ENCODE peak calls at places on chromosome 22, in five cellular contexts. C, T, H, A and X are unnamed samples. For H3K4me1, the result is how much of the 10 kb centered on the place peaks cover.

GRCh38 chr22:23826510-23827350 is 12.1 kb downstream of the DERL3 start:
- DNase-seq in C (no peak), A (peak), H (no peak), T (no peak), X (peak)

GRCh38 chr22:28151241-28151640 is 232.2 kb upstream of the PITPNB start:
- DNase-seq in T (no peak), H (no peak), C (no peak), A (no peak), X (no peak)

GRCh38 chr22:48428556-48429371 is 1398.9 kb downstream of the BRD1 start:
- DNase-seq in A (peak), T (no peak), C (peak), H (no peak), X (no peak)

GRCh38 chr22:23514317-23515038 is 65.6 kb downstream of the IGLL1 start:
- DNase-seq in H (no peak), A (no peak), C (no peak), T (no peak), X (no peak)

GRCh38 chr22:30705710-30706651 is 11.3 kb downstream of the OSBP2 start:
- DNase-seq in A (peak), H (no peak), T (peak), C (no peak), X (no peak)

GRCh38 chr22:43090130-43090789 is 1.1 kb upstream of the TTLL1 start:
- DNase-seq in T (peak), H (no peak), C (no peak), A (peak), X (peak)

GRCh38 chr22:32044913-32045312 is 1.9 kb downstream of the SLC5A1 start:
- DNase-seq in T (peak), C (no peak), H (no peak), A (no peak), X (no peak)

GRCh38 chr22:32771761-32772160 is 29.7 kb upstream of the TIMP3 start:
- DNase-seq in H (no peak), A (no peak), C (no peak), T (no peak), X (no peak)

GRCh38 chr22:23878219-23878618 is 16.0 kb upstream of the MIF start:
- DNase-seq in H (no peak), C (no peak), T (no peak), A (no peak), X (peak)

GRCh38 chr22:29270475-29271271 is 2.6 kb downstream of the EWSR1 start:
- DNase-seq in A (peak), C (no peak), T (no peak), H (no peak), X (no peak)

GRCh38 chr22:35322893-35323292 is 23.2 kb downstream of the TOM1 start:
- DNase-seq in A (no peak), C (no peak), H (no peak), T (no peak), X (no peak)

GRCh38 chr22:41966607-41967240 is 2.5 kb upstream of the SEPTIN3 start:
- DNase-seq in C (no peak), H (no peak), T (peak), A (peak), X (no peak)

GRCh38 chr22:46758867-46759290 is 3.6 kb upstream of the TBC1D22A start:
- DNase-seq in H (no peak), T (peak), C (no peak), A (peak), X (peak)

GRCh38 chr22:46053563-46054090 is 76.7 kb upstream of the WNT7B start:
- DNase-seq in H (peak), T (peak), C (peak), A (peak), X (peak)

GRCh38 chr22:46737105-46737975 is 712 bp downstream of the CERK start:
- DNase-seq in A (peak), C (no peak), T (peak), H (peak), X (no peak)

GRCh38 chr22:23389271-23390071 is 190.6 kb downstream of the IGLL1 start:
- DNase-seq in H (no peak), A (no peak), C (no peak), T (no peak), X (no peak)

GRCh38 chr22:42697542-42698013 is 23.1 kb downstream of the A4GALT start:
- DNase-seq in T (peak), H (peak), A (peak), C (peak), X (peak)

GRCh38 chr22:45574069-45574703 is 71.5 kb downstream of the FBLN1 start:
- DNase-seq in A (no peak), C (no peak), H (no peak), T (no peak), X (peak)

GRCh38 chr22:44129614-44129976 is 51.1 kb upstream of the PARVG start:
- DNase-seq in C (peak), A (peak), H (no peak), T (no peak), X (no peak)

GRCh38 chr22:27124336-27125023 is 467.1 kb downstream of the MIAT start:
- DNase-seq in T (peak), C (no peak), H (peak), A (peak), X (no peak)

GRCh38 chr22:29726512-29727247 is 6.9 kb downstream of the CABP7 start:
- DNase-seq in C (no peak), H (no peak), T (no peak), A (peak), X (peak)

GRCh38 chr22:36325163-36326031 is 62.4 kb downstream of the MYH9 start:
- DNase-seq in C (no peak), A (peak), H (no peak), T (peak), X (peak)

GRCh38 chr22:47065756-47066615 is 303.5 kb downstream of the TBC1D22A start:
- DNase-seq in A (peak), C (peak), H (no peak), T (peak), X (no peak)

GRCh38 chr22:23751441-23751996 is 607 bp upstream of the ZNF70 start:
- DNase-seq in H (no peak), T (peak), A (no peak), C (no peak), X (no peak)

GRCh38 chr22:29625090-29625825 is 21.8 kb downstream of the NF2 start:
- DNase-seq in H (no peak), A (peak), T (peak), C (no peak), X (no peak)

GRCh38 chr22:43543522-43544281 is 131.9 kb downstream of the MPPED1 start:
- DNase-seq in A (no peak), H (no peak), C (no peak), T (no peak), X (no peak)

GRCh38 chr22:39928556-39929401 is 27.9 kb downstream of the GRAP2 start:
- DNase-seq in A (no peak), C (no peak), T (no peak), H (no peak), X (no peak)

GRCh38 chr22:30290679-30291333 is 1.5 kb upstream of the CASTOR1 start:
- DNase-seq in A (peak), H (peak), C (peak), T (peak), X (peak)

GRCh38 chr22:30795118-30795517 is 100.4 kb downstream of the OSBP2 start:
- DNase-seq in H (no peak), C (no peak), A (no peak), T (no peak), X (no peak)

GRCh38 chr22:30309981-30310672 is 16.6 kb downstream of the TBC1D10A start:
- DNase-seq in C (peak), A (peak), H (no peak), T (peak), X (no peak)

GRCh38 chr22:19062909-19063308 is 59.3 kb downstream of the DGCR2 start:
- DNase-seq in H (no peak), T (no peak), C (no peak), A (no peak), X (peak)

GRCh38 chr22:32996702-32997101 is 61.5 kb downstream of the SYN3 start:
- DNase-seq in C (peak), H (peak), A (peak), T (no peak), X (peak)

GRCh38 chr22:28441720-28442263 is 237.8 kb downstream of the TTC28 start:
- DNase-seq in T (peak), C (no peak), H (no peak), A (peak), X (no peak)

GRCh38 chr22:42912049-42912448 is 55.0 kb upstream of the ARFGAP3 start:
- DNase-seq in T (no peak), C (no peak), H (no peak), A (no peak), X (no peak)

GRCh38 chr22:33735978-33736377 is 184.3 kb downstream of the LARGE1 start:
- DNase-seq in T (no peak), C (no peak), H (no peak), A (no peak), X (no peak)

GRCh38 chr22:38924197-38924952 is 33.0 kb upstream of the APOBEC3A start:
- DNase-seq in A (peak), T (peak), C (peak), H (peak), X (peak)

GRCh38 chr22:27809226-27809625 is 7.7 kb upstream of the MN1 start:
- DNase-seq in T (no peak), A (no peak), H (no peak), C (no peak), X (peak)

GRCh38 chr22:36369922-36370781 is 17.6 kb downstream of the MYH9 start:
- DNase-seq in A (peak), C (no peak), H (no peak), T (peak), X (no peak)

DNA sequence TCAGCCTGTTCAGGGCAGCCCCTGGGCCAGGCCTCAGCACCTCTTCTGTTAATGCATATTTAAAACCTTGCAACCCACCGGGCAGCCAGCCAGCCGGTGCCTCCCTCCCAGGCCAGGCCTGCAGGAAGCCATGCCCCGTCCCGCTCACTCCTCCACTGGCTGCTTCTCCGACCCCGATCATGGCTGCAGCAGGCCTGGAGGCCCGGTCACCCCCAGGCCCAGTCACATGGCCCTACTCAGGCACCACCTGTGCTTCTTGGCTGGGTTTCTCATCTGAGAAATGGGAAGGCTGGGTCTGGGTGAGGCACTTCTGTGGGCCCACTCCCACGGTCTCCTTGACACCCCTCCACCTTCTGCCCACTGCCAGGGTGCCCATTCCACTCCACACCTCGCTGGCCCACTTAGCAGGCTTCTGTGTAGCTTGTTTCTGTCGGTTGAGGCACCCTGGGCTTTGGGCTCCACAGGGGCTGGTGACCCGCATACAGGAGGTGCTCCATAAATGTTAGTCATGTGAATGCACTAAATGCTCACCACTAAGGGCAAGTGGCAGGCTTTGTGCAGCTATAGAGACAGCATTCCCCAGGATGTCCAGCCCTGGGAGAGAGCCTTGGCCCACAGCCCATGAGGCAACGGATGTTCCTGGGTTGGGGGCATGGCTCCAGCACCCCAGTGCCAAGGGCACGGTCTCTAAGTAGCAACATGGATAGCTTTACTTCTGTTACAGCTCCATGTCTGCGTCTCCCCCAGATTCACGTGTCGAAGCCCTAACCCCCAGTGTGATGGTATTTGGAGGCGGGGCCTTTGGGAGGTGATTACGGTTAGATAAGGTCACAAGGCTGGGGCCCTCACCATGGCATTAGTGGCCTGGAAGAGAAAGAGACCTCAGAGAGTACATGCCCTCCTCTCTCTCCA is 11.3 kb downstream of the RTN4R start:
- DNase-seq in H (no peak), T (no peak), C (no peak), A (no peak), X (no peak)
- H3K27ac ChIP-seq in H (no peak), T (no peak), C (no peak), A (no peak), X (no peak)

GRCh38 chr22:24995649-24996180 is 43.2 kb downstream of the KIAA1671 start:
- DNase-seq in A (no peak), H (no peak), T (no peak), C (no peak), X (no peak)
- H3K4me1 ChIP-seq in A (under half), H (under half), T (under half), C (under half), X (under half)

DNA sequence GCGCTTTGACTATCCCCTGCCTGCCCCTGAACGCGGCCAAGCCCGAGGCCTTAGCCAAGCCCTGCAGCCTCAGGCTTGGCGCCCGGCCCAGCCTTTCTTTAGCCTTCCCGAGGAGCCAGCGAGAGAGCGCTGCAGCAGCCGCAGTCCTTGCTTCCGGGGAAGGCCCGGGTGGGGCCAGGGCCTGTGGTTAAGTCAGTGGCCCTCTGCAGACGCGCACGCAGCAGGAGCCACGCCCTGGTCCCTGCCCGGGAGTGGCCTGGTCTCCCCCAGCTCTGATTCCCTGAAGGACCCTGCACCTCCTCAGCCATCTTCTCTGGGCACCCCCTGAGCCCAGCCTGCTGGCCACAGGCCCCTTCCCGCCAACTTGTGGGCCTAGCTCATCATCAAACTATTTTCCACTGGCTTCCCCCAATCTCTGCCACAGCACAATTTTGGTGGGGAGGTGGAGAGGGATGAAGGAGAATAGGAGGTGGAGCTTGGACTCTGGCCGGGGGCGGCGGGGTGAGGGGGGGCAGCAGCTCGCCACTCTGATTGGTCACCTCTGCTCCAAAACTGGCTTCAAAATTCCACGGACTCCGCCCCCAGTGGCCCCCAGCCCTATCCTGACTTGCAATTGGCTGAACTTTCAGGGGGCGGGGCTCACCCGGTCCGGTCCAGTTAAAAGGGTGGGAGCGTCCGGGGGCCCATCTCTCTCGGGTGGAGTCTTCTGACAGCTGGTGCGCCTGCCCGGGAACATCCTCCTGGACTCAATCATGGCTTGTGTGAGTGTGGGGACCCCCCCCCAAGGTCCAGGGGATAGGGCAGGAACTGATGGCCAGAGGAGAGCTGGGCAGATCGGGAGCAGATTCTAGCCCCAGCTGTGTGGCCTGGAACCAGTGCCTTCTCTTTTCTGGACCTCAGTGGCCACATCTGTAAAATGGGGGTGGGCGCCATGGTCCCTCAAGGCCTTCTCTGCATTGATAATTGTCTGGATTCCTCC is at the start of gene LGALS1:
- DNase-seq in T (peak), H (peak), C (peak), A (peak), X (peak)
- TF ChIP-seq CTCF in T (no peak), H (no peak), C (no peak), A (no peak), X (no peak)

GRCh38 chr22:49656291-49656851 is 171.3 kb downstream of the BRD1 start:
- DNase-seq in C (no peak), T (no peak), A (no peak), H (no peak), X (peak)
- H3K27ac ChIP-seq in C (peak), T (no peak), A (no peak), H (peak), X (no peak)

GRCh38 chr22:37379085-37379484 is 48.2 kb downstream of the ELFN2 start:
- DNase-seq in A (no peak), C (no peak), T (no peak), H (no peak), X (no peak)

GRCh38 chr22:37378642-37379058 is 48.6 kb downstream of the ELFN2 start:
- DNase-seq in H (no peak), T (no peak), C (no peak), A (no peak), X (no peak)

GRCh38 chr22:37383342-37383741 is 43.9 kb downstream of the ELFN2 start:
- DNase-seq in A (no peak), H (no peak), C (no peak), T (no peak), X (no peak)

GRCh38 chr22:37379716-37380115 is 47.6 kb downstream of the ELFN2 start:
- DNase-seq in T (no peak), C (no peak), H (no peak), A (no peak), X (no peak)

GRCh38 chr22:37381489-37381888 is 45.8 kb downstream of the ELFN2 start:
- DNase-seq in H (no peak), C (no peak), A (peak), T (no peak), X (no peak)
- H3K4me1 ChIP-seq in H (under half), C (under half), A (under half), T (under half), X (under half)

GRCh38 chr22:22125579-22126468 is 118.8 kb upstream of the VPREB1 start:
- DNase-seq in H (no peak), C (no peak), A (no peak), T (no peak), X (no peak)
- TF ChIP-seq CTCF in H (no peak), C (no peak), A (no peak), T (no peak), X (no peak)